ENCODE peak calls at places on chromosome 2, in nine cellular contexts. One of them, this sample, is unnamed.

GRCh38 chr2:24855703-24856102 is 62.5 kb downstream of the CENPO start:
- DNase-seq in ovary: peak; percentile 75
- DNase-seq in spleen: peak; percentile 50
- DNase-seq in CD4-positive, alpha-beta T cell: no peak
- DNase-seq in BE2C: peak; percentile 89
- DNase-seq in A549: no peak
- DNase-seq in kidney epithelial cell: no peak
- DNase-seq in GM06990: no peak
- DNase-seq in fibroblast of the aortic adventitia: peak; percentile 77
- DNase-seq in this sample: no peak

GRCh38 chr2:108412995-108413726 is 35.4 kb downstream of the SULT1C4 start:
- DNase-seq in CD4-positive, alpha-beta T cell: no peak
- DNase-seq in GM06990: no peak
- DNase-seq in fibroblast of the aortic adventitia: peak; percentile 74
- DNase-seq in A549: peak; percentile 56
- DNase-seq in ovary: no peak
- DNase-seq in kidney epithelial cell: peak; percentile 84
- DNase-seq in BE2C: peak; percentile 61
- DNase-seq in spleen: no peak
- DNase-seq in this sample: peak; percentile 99

GRCh38 chr2:96869281-96869823 is 528 bp downstream of the SEMA4C start:
- DNase-seq in BE2C: peak; percentile 36
- DNase-seq in spleen: peak; percentile 85
- DNase-seq in kidney epithelial cell: no peak
- DNase-seq in CD4-positive, alpha-beta T cell: no peak
- DNase-seq in A549: no peak
- DNase-seq in GM06990: no peak
- DNase-seq in fibroblast of the aortic adventitia: peak; percentile 73
- DNase-seq in ovary: peak; percentile 88
- DNase-seq in this sample: peak; percentile 81

GRCh38 chr2:223870840-223871618 is 33.6 kb upstream of the AP1S3 start:
- DNase-seq in kidney epithelial cell: no peak
- DNase-seq in fibroblast of the aortic adventitia: no peak
- DNase-seq in ovary: no peak
- DNase-seq in CD4-positive, alpha-beta T cell: no peak
- DNase-seq in spleen: no peak
- DNase-seq in BE2C: no peak
- DNase-seq in GM06990: no peak
- DNase-seq in A549: no peak
- DNase-seq in this sample: no peak

GRCh38 chr2:28976584-28976983 is 4.5 kb upstream of the TOGARAM2 start:
- DNase-seq in CD4-positive, alpha-beta T cell: no peak
- DNase-seq in A549: no peak
- DNase-seq in fibroblast of the aortic adventitia: peak; percentile 40
- DNase-seq in spleen: no peak
- DNase-seq in kidney epithelial cell: peak; percentile 74
- DNase-seq in BE2C: no peak
- DNase-seq in ovary: no peak
- DNase-seq in GM06990: no peak
- DNase-seq in this sample: no peak

GRCh38 chr2:161077367-161078210 is 82.6 kb upstream of the TANK start:
- DNase-seq in spleen: no peak
- DNase-seq in kidney epithelial cell: no peak
- DNase-seq in ovary: no peak
- DNase-seq in fibroblast of the aortic adventitia: peak; percentile 76
- DNase-seq in CD4-positive, alpha-beta T cell: peak; percentile 11
- DNase-seq in BE2C: no peak
- DNase-seq in A549: no peak
- DNase-seq in GM06990: peak; percentile 80
- DNase-seq in this sample: no peak

GRCh38 chr2:172232638-172233253 is 130.0 kb upstream of the DLX2 start:
- DNase-seq in spleen: no peak
- DNase-seq in CD4-positive, alpha-beta T cell: no peak
- DNase-seq in BE2C: no peak
- DNase-seq in GM06990: no peak
- DNase-seq in A549: no peak
- DNase-seq in ovary: no peak
- DNase-seq in kidney epithelial cell: no peak
- DNase-seq in fibroblast of the aortic adventitia: no peak
- DNase-seq in this sample: no peak

GRCh38 chr2:71691747-71692455 is 238.5 kb downstream of the DYSF start:
- DNase-seq in spleen: peak; percentile 71
- DNase-seq in A549: no peak
- DNase-seq in BE2C: no peak
- DNase-seq in GM06990: no peak
- DNase-seq in kidney epithelial cell: no peak
- DNase-seq in CD4-positive, alpha-beta T cell: no peak
- DNase-seq in ovary: no peak
- DNase-seq in fibroblast of the aortic adventitia: no peak
- DNase-seq in this sample: no peak

GRCh38 chr2:171081649-171082111 is 79.0 kb downstream of the TLK1 start:
- DNase-seq in GM06990: no peak
- DNase-seq in fibroblast of the aortic adventitia: no peak
- DNase-seq in A549: no peak
- DNase-seq in CD4-positive, alpha-beta T cell: peak; percentile 22
- DNase-seq in BE2C: no peak
- DNase-seq in spleen: no peak
- DNase-seq in ovary: no peak
- DNase-seq in kidney epithelial cell: no peak
- DNase-seq in this sample: no peak

GRCh38 chr2:98377569-98377968 is 31.3 kb downstream of the CNGA3 start:
- DNase-seq in A549: no peak
- DNase-seq in spleen: no peak
- DNase-seq in BE2C: no peak
- DNase-seq in fibroblast of the aortic adventitia: no peak
- DNase-seq in ovary: no peak
- DNase-seq in CD4-positive, alpha-beta T cell: no peak
- DNase-seq in kidney epithelial cell: no peak
- DNase-seq in GM06990: no peak
- DNase-seq in this sample: no peak

GRCh38 chr2:210584834-210585233 is 28.4 kb downstream of the CPS1 start:
- DNase-seq in CD4-positive, alpha-beta T cell: no peak
- DNase-seq in kidney epithelial cell: peak; percentile 56
- DNase-seq in fibroblast of the aortic adventitia: peak; percentile 17
- DNase-seq in A549: no peak
- DNase-seq in ovary: no peak
- DNase-seq in GM06990: no peak
- DNase-seq in spleen: no peak
- DNase-seq in BE2C: no peak
- DNase-seq in this sample: peak; percentile 40

GRCh38 chr2:5950736-5951135 is 258.6 kb downstream of the SOX11 start:
- DNase-seq in spleen: no peak
- DNase-seq in ovary: no peak
- DNase-seq in BE2C: no peak
- DNase-seq in kidney epithelial cell: no peak
- DNase-seq in A549: no peak
- DNase-seq in CD4-positive, alpha-beta T cell: no peak
- DNase-seq in fibroblast of the aortic adventitia: no peak
- DNase-seq in GM06990: no peak
- DNase-seq in this sample: no peak

GRCh38 chr2:202442882-202443281 is 66.8 kb downstream of the BMPR2 start:
- DNase-seq in CD4-positive, alpha-beta T cell: no peak
- DNase-seq in GM06990: no peak
- DNase-seq in fibroblast of the aortic adventitia: no peak
- DNase-seq in ovary: no peak
- DNase-seq in kidney epithelial cell: no peak
- DNase-seq in BE2C: no peak
- DNase-seq in A549: no peak
- DNase-seq in spleen: no peak
- DNase-seq in this sample: no peak

GRCh38 chr2:74910245-74910644 is 48.2 kb upstream of the POLE4 start:
- DNase-seq in GM06990: no peak
- DNase-seq in spleen: no peak
- DNase-seq in fibroblast of the aortic adventitia: no peak
- DNase-seq in kidney epithelial cell: no peak
- DNase-seq in CD4-positive, alpha-beta T cell: no peak
- DNase-seq in ovary: no peak
- DNase-seq in A549: no peak
- DNase-seq in BE2C: no peak
- DNase-seq in this sample: no peak

DNA sequence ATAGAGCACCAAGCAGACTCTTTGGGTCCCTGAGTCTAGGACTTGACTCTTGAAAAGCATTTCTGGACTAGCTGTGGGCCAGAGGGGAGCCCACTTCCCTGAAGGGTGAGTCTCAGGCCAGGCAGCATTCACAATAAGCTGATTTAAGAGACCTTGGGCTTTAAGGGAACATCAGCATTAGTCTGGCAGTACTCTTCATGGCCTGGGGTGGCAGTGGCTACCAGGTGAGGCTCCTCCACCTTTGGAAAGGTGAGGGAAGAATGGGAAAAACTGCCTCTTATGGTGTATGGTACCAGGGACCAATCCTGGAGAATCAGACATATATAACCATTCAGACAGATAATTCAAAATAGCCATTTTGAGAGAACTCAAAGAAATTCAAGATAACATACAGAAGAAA is 599.9 kb upstream of the POU3F3 start:
- DNase-seq in fibroblast of the aortic adventitia: no peak
- DNase-seq in CD4-positive, alpha-beta T cell: no peak
- DNase-seq in GM06990: no peak
- DNase-seq in spleen: no peak
- DNase-seq in ovary: no peak
- DNase-seq in BE2C: no peak
- DNase-seq in kidney epithelial cell: no peak
- DNase-seq in A549: no peak
- DNase-seq in this sample: peak; percentile 11
- TF ChIP-seq CTCF in fibroblast of the aortic adventitia: no peak
- TF ChIP-seq CTCF in CD4-positive, alpha-beta T cell: no peak
- TF ChIP-seq CTCF in GM06990: no peak
- TF ChIP-seq CTCF in spleen: no peak
- TF ChIP-seq CTCF in ovary: no peak
- TF ChIP-seq CTCF in BE2C: no peak
- TF ChIP-seq CTCF in kidney epithelial cell: no peak
- TF ChIP-seq CTCF in A549: no peak
- TF ChIP-seq CTCF in this sample: no peak

DNA sequence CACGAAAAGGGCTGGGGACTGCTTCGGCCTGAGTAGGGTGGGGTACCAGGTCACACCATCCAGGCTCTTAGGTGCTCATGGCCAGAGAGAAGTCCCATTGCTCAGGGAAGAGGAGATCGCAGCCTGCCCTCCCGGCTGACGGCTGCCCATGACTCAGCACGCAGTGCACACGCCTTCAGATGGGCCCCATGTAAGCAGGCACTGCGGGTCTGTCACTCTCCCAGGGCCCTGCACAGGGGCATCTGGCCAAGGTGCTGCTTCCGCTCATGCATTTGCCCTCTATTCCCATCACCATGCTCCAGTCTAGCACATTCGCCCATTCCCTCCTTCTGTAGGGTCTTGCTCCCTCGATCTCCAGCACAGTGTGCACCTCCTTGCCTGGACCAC is 34.7 kb downstream of the SFXN5 start:
- DNase-seq in BE2C: peak; percentile 17
- DNase-seq in GM06990: no peak
- DNase-seq in ovary: no peak
- DNase-seq in fibroblast of the aortic adventitia: no peak
- DNase-seq in CD4-positive, alpha-beta T cell: no peak
- DNase-seq in spleen: no peak
- DNase-seq in A549: no peak
- DNase-seq in kidney epithelial cell: no peak
- DNase-seq in this sample: no peak
- TF ChIP-seq CTCF in BE2C: no peak
- TF ChIP-seq CTCF in GM06990: no peak
- TF ChIP-seq CTCF in ovary: no peak
- TF ChIP-seq CTCF in fibroblast of the aortic adventitia: no peak
- TF ChIP-seq CTCF in CD4-positive, alpha-beta T cell: no peak
- TF ChIP-seq CTCF in spleen: no peak
- TF ChIP-seq CTCF in A549: no peak
- TF ChIP-seq CTCF in kidney epithelial cell: no peak
- TF ChIP-seq CTCF in this sample: no peak

GRCh38 chr2:178109813-178110212 is 2.4 kb upstream of the RBM45 start:
- DNase-seq in kidney epithelial cell: no peak
- DNase-seq in GM06990: peak; percentile 10
- DNase-seq in BE2C: no peak
- DNase-seq in CD4-positive, alpha-beta T cell: no peak
- DNase-seq in fibroblast of the aortic adventitia: peak; percentile 66
- DNase-seq in spleen: no peak
- DNase-seq in ovary: no peak
- DNase-seq in A549: peak; percentile 44
- DNase-seq in this sample: peak; percentile 56
- TF ChIP-seq CTCF in kidney epithelial cell: peak; percentile 48
- TF ChIP-seq CTCF in GM06990: peak; percentile 45
- TF ChIP-seq CTCF in BE2C: peak; percentile 50
- TF ChIP-seq CTCF in CD4-positive, alpha-beta T cell: peak; percentile 70
- TF ChIP-seq CTCF in fibroblast of the aortic adventitia: peak; percentile 52
- TF ChIP-seq CTCF in spleen: peak; percentile 57
- TF ChIP-seq CTCF in ovary: peak; percentile 12
- TF ChIP-seq CTCF in A549: peak; percentile 76
- TF ChIP-seq CTCF in this sample: peak; percentile 46

GRCh38 chr2:240468300-240469238 is 33.1 kb downstream of the GPC1 start:
- DNase-seq in spleen: peak; percentile 69
- DNase-seq in BE2C: peak; percentile 37
- DNase-seq in GM06990: no peak
- DNase-seq in A549: no peak
- DNase-seq in ovary: peak; percentile 24
- DNase-seq in fibroblast of the aortic adventitia: no peak
- DNase-seq in kidney epithelial cell: no peak
- DNase-seq in CD4-positive, alpha-beta T cell: no peak
- DNase-seq in this sample: no peak

GRCh38 chr2:240467149-240467642 is 31.7 kb downstream of the GPC1 start:
- DNase-seq in A549: no peak
- DNase-seq in CD4-positive, alpha-beta T cell: no peak
- DNase-seq in BE2C: peak; percentile 6
- DNase-seq in fibroblast of the aortic adventitia: no peak
- DNase-seq in ovary: peak; percentile 19
- DNase-seq in kidney epithelial cell: no peak
- DNase-seq in spleen: peak; percentile 54
- DNase-seq in GM06990: peak; percentile 3
- DNase-seq in this sample: no peak

GRCh38 chr2:240469239-240469636 is 33.8 kb downstream of the GPC1 start:
- DNase-seq in CD4-positive, alpha-beta T cell: no peak
- DNase-seq in BE2C: peak; percentile 11
- DNase-seq in ovary: peak; percentile 14
- DNase-seq in A549: no peak
- DNase-seq in fibroblast of the aortic adventitia: no peak
- DNase-seq in spleen: peak; percentile 48
- DNase-seq in GM06990: peak; percentile 5
- DNase-seq in kidney epithelial cell: no peak
- DNase-seq in this sample: no peak

GRCh38 chr2:240466579-240467148 is 31.2 kb downstream of the GPC1 start:
- DNase-seq in fibroblast of the aortic adventitia: no peak
- DNase-seq in spleen: peak; percentile 66
- DNase-seq in ovary: peak; percentile 20
- DNase-seq in BE2C: peak; percentile 33
- DNase-seq in GM06990: no peak
- DNase-seq in kidney epithelial cell: no peak
- DNase-seq in CD4-positive, alpha-beta T cell: no peak
- DNase-seq in A549: no peak
- DNase-seq in this sample: no peak

DNA sequence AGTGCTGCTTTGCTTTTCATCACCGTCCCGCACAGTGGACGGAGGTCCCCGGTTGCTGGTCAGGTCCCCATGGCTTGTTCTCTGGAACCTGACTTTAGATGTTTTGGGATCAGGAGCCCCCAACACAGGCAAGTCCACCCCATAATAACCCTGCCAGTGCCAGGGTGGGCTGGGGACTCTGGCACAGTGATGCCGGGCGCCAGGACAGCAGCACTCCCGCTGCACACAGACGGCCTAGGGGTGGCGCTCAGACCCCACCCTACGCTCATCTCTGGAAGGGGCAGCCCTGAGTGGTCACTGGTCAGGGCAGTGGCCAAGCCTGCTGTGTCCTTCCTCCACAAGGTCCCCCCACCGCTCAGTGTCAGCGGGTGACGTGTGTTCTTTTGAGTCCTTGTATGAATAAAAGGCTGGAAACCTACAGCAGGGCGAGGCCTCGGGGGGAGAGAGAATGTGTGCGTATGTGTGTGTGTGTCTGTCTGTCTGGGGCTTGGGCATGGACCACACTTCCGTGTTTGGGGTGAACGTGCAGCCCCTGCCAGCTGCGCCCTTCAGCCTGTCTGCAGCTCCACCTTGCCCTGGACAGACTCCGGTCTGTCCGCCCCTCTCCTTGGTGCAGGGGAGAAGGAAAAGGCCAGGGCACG is 32.3 kb downstream of the GPC1 start:
- DNase-seq in BE2C: peak; percentile 7
- DNase-seq in fibroblast of the aortic adventitia: no peak
- DNase-seq in CD4-positive, alpha-beta T cell: no peak
- DNase-seq in ovary: peak; percentile 21
- DNase-seq in kidney epithelial cell: no peak
- DNase-seq in spleen: peak; percentile 68
- DNase-seq in A549: no peak
- DNase-seq in GM06990: peak; percentile 6
- DNase-seq in this sample: no peak
- TF ChIP-seq CTCF in BE2C: no peak
- TF ChIP-seq CTCF in fibroblast of the aortic adventitia: no peak
- TF ChIP-seq CTCF in CD4-positive, alpha-beta T cell: no peak
- TF ChIP-seq CTCF in ovary: no peak
- TF ChIP-seq CTCF in kidney epithelial cell: no peak
- TF ChIP-seq CTCF in spleen: no peak
- TF ChIP-seq CTCF in A549: no peak
- TF ChIP-seq CTCF in GM06990: no peak
- TF ChIP-seq CTCF in this sample: no peak

This sample was measured in MCF 10A.